ENCODE peak calls at places on chromosomes 16 and 17, in ten cellular contexts. U is activated CD8-positive, alpha-beta T cell treated with anti-CD3 and anti-CD28 coated beads for 36 hours; W is heart right ventricle; Q is tibial nerve; R is psoas muscle; Z is neural crest cell; V is GM13977; L is fibroblast of mammary gland; P is esophagus squamous epithelium; X is SK-N-SH. I is an unnamed sample.

GRCh38 chr17:29855686-29856085 is 74.3 kb downstream of the SSH2 start:
- DNase-seq in U (no peak), W (no peak), Q (no peak), R (no peak), Z (no peak), V (no peak), L (peak; percentile 67), P (no peak), X (no peak), I (no peak)

GRCh38 chr16:83403751-83404150 is 404.0 kb upstream of the HSBP1 start:
- DNase-seq in U (no peak), W (no peak), Q (no peak), R (no peak), Z (no peak), V (no peak), L (peak; percentile 65), P (no peak), X (no peak), I (no peak)

GRCh38 chr16:86509759-86510464 is 415 bp upstream of the FOXF1 start:
- DNase-seq in U (no peak), W (peak; percentile 54), Q (no peak), R (peak; percentile 53), Z (no peak), V (peak; percentile 68), L (peak; percentile 68), P (no peak), X (no peak), I (no peak)

GRCh38 chr17:67322039-67322787 is 44.2 kb downstream of the PSMD12 start:
- DNase-seq in U (no peak), W (no peak), Q (no peak), R (no peak), Z (no peak), V (no peak), L (no peak), P (no peak), X (peak; percentile 40), I (no peak)

GRCh38 chr16:28845173-28846079 is 722 bp downstream of the TUFM start:
- DNase-seq in U (peak; percentile 68), W (no peak), Q (no peak), R (no peak), Z (no peak), V (peak; percentile 52), L (peak; percentile 45), P (no peak), X (peak; percentile 51), I (no peak)

GRCh38 chr17:45575126-45575885 is 84.8 kb upstream of the PLEKHM1 start:
- DNase-seq in U (no peak), W (no peak), Q (no peak), R (no peak), Z (no peak), V (peak; percentile 56), L (no peak), P (no peak), X (no peak), I (no peak)

GRCh38 chr17:79115487-79115886 is 40.9 kb downstream of the ENGASE start:
- DNase-seq in U (no peak), W (no peak), Q (no peak), R (no peak), Z (no peak), V (no peak), L (no peak), P (no peak), X (no peak), I (no peak)

GRCh38 chr17:33940769-33941168 is 314.3 kb upstream of the CCL2 start:
- DNase-seq in U (no peak), W (peak; percentile 47), Q (no peak), R (no peak), Z (no peak), V (no peak), L (no peak), P (no peak), X (no peak), I (no peak)

GRCh38 chr17:72404872-72405271 is 284.1 kb downstream of the SOX9 start:
- DNase-seq in U (no peak), W (no peak), Q (no peak), R (no peak), Z (no peak), V (no peak), L (peak; percentile 72), P (no peak), X (no peak), I (no peak)

GRCh38 chr16:22232277-22233049 is 26.4 kb downstream of the EEF2K start:
- DNase-seq in U (peak; percentile 73), W (no peak), Q (no peak), R (no peak), Z (no peak), V (no peak), L (peak; percentile 63), P (no peak), X (no peak), I (no peak)

GRCh38 chr17:68457539-68458259 is 403 bp upstream of the WIPI1 start:
- DNase-seq in U (peak; percentile 98), W (peak; percentile 99), Q (peak; percentile 99), R (peak; percentile 99), Z (peak; percentile 97), V (peak; percentile 98), L (peak; percentile 97), P (peak; percentile 90), X (peak; percentile 100), I (peak; percentile 98)
- TF ChIP-seq CTCF in U (no peak), W (no peak), Q (peak; percentile 48), R (no peak), Z (no peak), V (no peak), L (no peak), P (no peak), X (no peak), I (no peak)

GRCh38 chr16:88515405-88515804 is 54.8 kb upstream of the ZC3H18 start:
- DNase-seq in U (no peak), W (no peak), Q (no peak), R (no peak), Z (no peak), V (no peak), L (no peak), P (no peak), X (no peak), I (no peak)

GRCh38 chr16:88514070-88514469 is 56.1 kb upstream of the ZC3H18 start:
- DNase-seq in U (no peak), W (no peak), Q (no peak), R (no peak), Z (no peak), V (no peak), L (no peak), P (no peak), X (no peak), I (no peak)

GRCh38 chr16:88516666-88517065 is 53.5 kb upstream of the ZC3H18 start:
- DNase-seq in U (no peak), W (no peak), Q (no peak), R (no peak), Z (no peak), V (no peak), L (no peak), P (no peak), X (no peak), I (no peak)

GRCh38 chr16:88514526-88514925 is 55.7 kb upstream of the ZC3H18 start:
- DNase-seq in U (no peak), W (no peak), Q (no peak), R (no peak), Z (no peak), V (no peak), L (no peak), P (no peak), X (no peak), I (no peak)

DNA sequence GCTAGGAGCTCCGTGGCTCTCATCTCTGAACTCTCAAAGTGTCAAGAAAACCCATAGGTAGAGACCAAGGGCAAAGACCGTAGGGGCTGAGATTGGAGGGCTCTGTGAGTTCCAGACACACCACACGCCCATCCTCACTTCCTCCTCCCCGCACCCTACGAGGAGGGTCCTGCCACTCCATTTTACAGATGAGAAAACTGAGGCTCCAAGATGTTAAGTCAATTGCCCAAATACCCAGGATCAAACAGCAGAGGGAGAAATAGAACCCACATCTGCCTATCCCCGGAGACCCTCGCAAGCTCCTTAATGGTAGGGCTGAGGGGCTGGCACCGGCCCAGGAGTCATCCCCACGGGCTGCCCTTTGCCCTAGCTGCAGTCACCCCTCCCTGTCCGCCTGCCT is 54.3 kb upstream of the ZC3H18 start:
- DNase-seq in U (no peak), W (no peak), Q (no peak), R (no peak), Z (no peak), V (no peak), L (no peak), P (no peak), X (no peak), I (no peak)
- TF ChIP-seq CTCF in U (no peak), W (no peak), Q (no peak), R (no peak), Z (no peak), V (no peak), L (no peak), P (no peak), X (no peak), I (no peak)

DNA sequence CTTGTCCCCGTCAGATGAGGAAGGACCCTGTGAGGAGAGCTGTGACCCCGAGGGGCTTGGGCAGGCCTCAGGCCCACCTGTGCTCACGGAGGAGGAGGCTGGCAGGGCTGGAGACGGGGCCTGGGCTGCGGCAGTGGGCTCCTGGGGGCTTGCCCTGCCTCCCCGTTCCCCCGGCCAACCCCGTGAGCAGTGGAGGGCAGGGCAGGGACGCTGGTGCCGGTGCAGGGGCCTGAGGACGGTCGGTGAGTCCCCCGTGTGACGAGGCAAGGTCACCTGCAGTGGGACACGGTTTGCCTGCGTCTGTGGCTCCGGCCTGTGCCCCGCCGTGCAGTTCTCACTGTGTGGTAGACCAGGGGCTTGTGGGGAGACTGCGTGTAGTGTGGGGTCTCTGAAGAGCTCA is 8.3 kb upstream of the RHOT2 start:
- DNase-seq in U (no peak), W (no peak), Q (no peak), R (no peak), Z (no peak), V (no peak), L (no peak), P (no peak), X (no peak), I (no peak)
- TF ChIP-seq CTCF in U (no peak), W (no peak), Q (no peak), R (no peak), Z (no peak), V (no peak), L (no peak), P (no peak), X (no peak), I (no peak)

DNA sequence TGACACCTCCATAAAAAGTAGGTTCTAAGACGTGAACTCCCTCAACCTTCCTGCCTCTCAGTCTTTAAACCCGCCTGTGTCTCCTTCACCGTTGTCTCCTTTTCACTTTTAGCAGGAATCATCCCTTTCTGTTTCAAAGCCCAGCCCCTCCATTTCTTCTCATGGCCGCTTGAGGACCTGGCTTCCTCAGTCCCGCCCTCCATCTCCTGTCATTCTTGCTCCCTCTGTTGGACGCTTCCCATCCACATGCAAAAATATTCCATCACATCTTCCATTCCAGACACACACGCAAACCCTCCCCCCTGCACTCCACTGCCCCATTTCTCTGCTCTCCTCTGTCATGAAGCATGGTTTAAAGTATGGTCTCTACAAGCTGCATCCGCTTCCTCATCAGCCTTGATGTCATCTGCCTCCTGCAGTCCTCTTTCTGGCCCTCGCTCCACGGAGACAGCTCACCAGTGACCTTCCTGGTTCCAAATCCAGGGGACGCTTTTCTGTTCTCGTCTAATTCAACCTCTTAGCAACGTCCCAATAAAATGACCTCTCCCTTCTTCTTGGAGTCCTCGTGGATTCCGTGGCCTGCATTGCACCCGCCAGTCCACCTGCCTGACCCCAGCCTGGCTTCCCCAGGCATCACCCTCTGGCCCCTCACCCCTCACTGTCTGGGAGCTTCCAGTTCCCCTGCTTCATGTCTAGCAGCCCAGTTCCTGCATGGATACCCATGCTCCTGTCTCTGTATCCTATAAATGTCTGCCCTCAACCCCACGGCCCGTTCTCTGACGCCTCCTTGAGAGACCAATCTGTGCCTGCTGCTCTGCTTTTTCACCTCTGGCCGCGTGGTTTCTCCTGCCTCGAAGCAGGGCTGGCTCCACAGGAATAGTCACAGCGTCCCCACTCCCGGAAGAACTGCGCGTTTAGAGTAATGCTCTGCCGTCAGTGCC is 26.2 kb downstream of the ANKRD40 start:
- DNase-seq in U (no peak), W (no peak), Q (no peak), R (no peak), Z (peak; percentile 42), V (no peak), L (peak; percentile 81), P (no peak), X (peak; percentile 94), I (no peak)
- TF ChIP-seq CTCF in U (peak; percentile 16), W (peak; percentile 56), Q (peak; percentile 76), R (peak; percentile 21), Z (peak; percentile 62), V (no peak), L (peak; percentile 75), P (peak; percentile 38), X (peak; percentile 88), I (peak; percentile 34)